ENCODE peak calls at places on chromosomes 11 and 22, in six cellular contexts. L is tibial artery; V is heart right ventricle; H is CD4-positive, alpha-beta T cell; Y is keratinocyte; N is colonic mucosa. M is an unnamed sample.

GRCh38 chr11:12042215-12042676 is 33.8 kb upstream of the DKK3 start:
- DNase-seq in L (no peak), V (no peak), H (no peak), Y (peak; percentile 93), N (no peak), M (no peak)

GRCh38 chr11:705646-706438 is at the start of gene EPS8L2:
- DNase-seq in L (no peak), V (no peak), H (no peak), Y (no peak), N (peak; percentile 92), M (no peak)

GRCh38 chr11:44534215-44534711 is 31.2 kb upstream of the CD82 start:
- DNase-seq in L (no peak), V (no peak), H (no peak), Y (no peak), N (no peak), M (no peak)

GRCh38 chr11:99739464-99740089 is 718.8 kb downstream of the CNTN5 start:
- DNase-seq in L (no peak), V (no peak), H (no peak), Y (no peak), N (no peak), M (no peak)

GRCh38 chr11:43988040-43988793 is 45.8 kb downstream of the C11orf96 start:
- DNase-seq in L (no peak), V (no peak), H (no peak), Y (no peak), N (no peak), M (no peak)

GRCh38 chr11:95360382-95360781 is 129.4 kb upstream of the SESN3 start:
- DNase-seq in L (no peak), V (no peak), H (no peak), Y (no peak), N (no peak), M (no peak)

GRCh38 chr11:75035911-75036536 is 47.3 kb downstream of the NEU3 start:
- DNase-seq in L (no peak), V (no peak), H (no peak), Y (no peak), N (no peak), M (no peak)

GRCh38 chr11:67265633-67266423 is 445 bp upstream of the GRK2 start:
- DNase-seq in L (no peak), V (peak; percentile 70), H (peak; percentile 75), Y (no peak), N (peak; percentile 83), M (peak; percentile 63)

GRCh38 chr11:19817265-19817851 is 104.7 kb downstream of the NAV2 start:
- DNase-seq in L (no peak), V (no peak), H (no peak), Y (no peak), N (no peak), M (no peak)

GRCh38 chr11:118338637-118339061 is 3.9 kb downstream of the CD3D start:
- DNase-seq in L (no peak), V (no peak), H (peak; percentile 76), Y (peak; percentile 11), N (peak; percentile 56), M (no peak)

GRCh38 chr22:49969751-49970527 is 9.4 kb downstream of the PIM3 start:
- DNase-seq in L (peak; percentile 19), V (peak; percentile 5), H (peak; percentile 2), Y (no peak), N (peak; percentile 31), M (peak; percentile 48)

GRCh38 chr11:43738600-43739409 is 58.3 kb downstream of the HSD17B12 start:
- DNase-seq in L (no peak), V (peak; percentile 42), H (no peak), Y (peak; percentile 46), N (no peak), M (no peak)

GRCh38 chr11:65642014-65642671 is 4.2 kb downstream of the SIPA1 start:
- DNase-seq in L (no peak), V (no peak), H (no peak), Y (no peak), N (no peak), M (no peak)

GRCh38 chr11:34224434-34224966 is 119.1 kb downstream of the NAT10 start:
- DNase-seq in L (no peak), V (no peak), H (no peak), Y (no peak), N (no peak), M (no peak)

GRCh38 chr11:80317612-80318011 is 876.8 kb upstream of the TENM4 start:
- DNase-seq in L (no peak), V (no peak), H (no peak), Y (no peak), N (peak; percentile 17), M (no peak)

GRCh38 chr11:80320226-80320625 is 879.4 kb upstream of the TENM4 start:
- DNase-seq in L (no peak), V (no peak), H (no peak), Y (no peak), N (no peak), M (no peak)

GRCh38 chr11:80315263-80315662 is 874.4 kb upstream of the TENM4 start:
- DNase-seq in L (no peak), V (no peak), H (no peak), Y (peak; percentile 4), N (no peak), M (no peak)

DNA sequence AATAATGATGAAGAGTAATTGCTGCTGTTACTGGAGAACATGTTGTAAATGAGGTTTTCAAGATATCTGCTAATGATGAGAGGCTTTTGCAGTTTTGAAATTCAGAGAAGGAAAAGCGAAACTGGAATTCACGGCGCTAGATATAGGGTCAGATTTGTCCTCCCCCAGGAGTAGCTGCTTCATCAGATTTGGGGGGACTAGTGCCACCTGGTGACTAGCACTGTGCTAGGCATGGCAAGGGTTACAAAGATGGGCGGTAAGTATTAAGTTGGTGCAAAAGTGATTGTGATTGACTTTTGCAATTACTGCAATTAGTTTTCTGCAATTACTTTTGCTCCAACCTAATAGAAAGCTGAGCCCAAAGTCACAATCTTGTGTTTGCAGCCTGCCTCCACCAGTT is 879.9 kb upstream of the TENM4 start:
- DNase-seq in L (no peak), V (no peak), H (no peak), Y (no peak), N (no peak), M (no peak)
- TF ChIP-seq CTCF in L (no peak), V (no peak), H (no peak), Y (peak; percentile 28), N (no peak), M (no peak)

DNA sequence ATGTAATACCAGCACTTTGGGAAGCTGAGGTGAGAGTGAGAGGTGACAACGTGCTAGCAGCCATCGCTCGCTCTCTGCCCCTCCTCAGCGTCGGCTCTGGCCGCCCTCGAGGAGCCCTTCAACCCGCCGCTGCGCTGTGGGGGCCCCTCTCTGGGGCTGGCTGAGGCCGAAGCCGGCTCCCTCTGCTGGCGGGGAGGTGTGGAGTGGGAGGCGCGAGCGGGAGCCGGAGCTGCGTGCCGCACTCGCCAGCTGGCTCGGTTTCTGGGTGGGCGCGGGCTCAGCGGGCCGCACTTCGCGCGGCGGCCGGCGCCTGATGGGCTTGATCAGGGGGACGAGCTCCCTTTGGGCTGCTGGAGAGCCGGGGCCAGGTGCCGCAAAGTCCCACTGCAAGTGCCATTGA is 98.9 kb upstream of the UBASH3B start:
- DNase-seq in L (no peak), V (no peak), H (no peak), Y (no peak), N (no peak), M (no peak)
- TF ChIP-seq CTCF in L (no peak), V (peak; percentile 37), H (no peak), Y (peak; percentile 63), N (no peak), M (no peak)

GRCh38 chr22:17815703-17816254 is 41.5 kb upstream of the BID start:
- DNase-seq in L (no peak), V (no peak), H (no peak), Y (no peak), N (no peak), M (no peak)

GRCh38 chr22:17816649-17817048 is 42.4 kb upstream of the BID start:
- DNase-seq in L (no peak), V (no peak), H (no peak), Y (no peak), N (no peak), M (no peak)

GRCh38 chr22:17817511-17818065 is 43.3 kb upstream of the BID start:
- DNase-seq in L (no peak), V (no peak), H (no peak), Y (no peak), N (no peak), M (no peak)

GRCh38 chr22:17818166-17818565 is 43.9 kb upstream of the BID start:
- DNase-seq in L (no peak), V (no peak), H (no peak), Y (no peak), N (no peak), M (no peak)

DNA sequence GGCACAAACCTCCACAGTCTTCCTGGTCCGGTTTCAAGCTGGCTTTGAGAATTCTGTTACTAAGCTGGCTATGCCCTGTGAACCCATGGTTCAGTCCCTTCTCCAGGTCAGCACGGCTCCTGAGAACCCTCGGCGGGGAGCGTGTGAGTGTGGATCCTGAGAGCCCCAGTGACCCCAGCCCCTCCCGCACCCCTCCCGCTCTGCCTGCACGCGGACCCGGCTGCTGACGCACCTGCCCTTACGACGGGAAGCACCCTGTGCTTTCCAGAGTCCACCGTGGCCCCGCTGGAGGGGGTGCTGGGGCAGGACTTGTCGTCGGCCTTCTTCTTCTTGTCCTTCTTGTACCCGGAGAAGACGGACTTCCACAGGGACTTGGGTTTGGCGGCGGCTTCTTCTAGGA is 42.8 kb upstream of the BID start:
- DNase-seq in L (no peak), V (no peak), H (no peak), Y (no peak), N (no peak), M (no peak)
- TF ChIP-seq CTCF in L (no peak), V (no peak), H (no peak), Y (no peak), N (no peak), M (no peak)

GRCh38 chr22:19844423-19845368 is 10.0 kb downstream of the GNB1L start:
- DNase-seq in L (peak; percentile 79), V (peak; percentile 29), H (no peak), Y (no peak), N (peak; percentile 22), M (peak; percentile 76)
- TF ChIP-seq CTCF in L (no peak), V (no peak), H (no peak), Y (no peak), N (no peak), M (peak; percentile 19)

GRCh38 chr11:132184079-132184478 is 813.7 kb downstream of the NTM start:
- DNase-seq in L (no peak), V (no peak), H (no peak), Y (no peak), N (no peak), M (no peak)
- TF ChIP-seq CTCF in L (no peak), V (no peak), H (no peak), Y (no peak), N (no peak), M (no peak)